ENCODE peak calls at places on chromosome 16, in five cellular contexts. E is sigmoid colon, Q is cardiac muscle cell, X is GM12878, B is BE2C. T is an unnamed sample.

GRCh38 chr16:28161626-28162025 is 50.1 kb downstream of the XPO6 start:
- DNase-seq in Q (peak; percentile 41), X (no peak), B (no peak), E (no peak), T (no peak)

GRCh38 chr16:66923247-66923851 is 2.0 kb downstream of the RRAD start:
- DNase-seq in B (peak; percentile 74), Q (peak; percentile 83), E (peak; percentile 90), X (no peak), T (no peak)

GRCh38 chr16:62256406-62256805 is 220.2 kb upstream of the CDH8 start:
- DNase-seq in B (no peak), E (no peak), Q (no peak), X (no peak), T (no peak)

GRCh38 chr16:2473999-2474876 is 689 bp upstream of the TBC1D24 start:
- DNase-seq in E (no peak), Q (peak; percentile 39), B (peak; percentile 69), X (no peak), T (no peak)

GRCh38 chr16:69747115-69747514 is 7.6 kb downstream of the NOB1 start:
- DNase-seq in B (no peak), Q (no peak), E (no peak), X (no peak), T (no peak)

GRCh38 chr16:10827691-10828341 is 9.2 kb upstream of the TVP23A start:
- DNase-seq in E (peak; percentile 91), B (no peak), X (no peak), Q (peak; percentile 95), T (no peak)

GRCh38 chr16:12124742-12125141 is 148.2 kb downstream of the SNX29 start:
- DNase-seq in Q (no peak), E (no peak), X (no peak), B (no peak), T (no peak)

GRCh38 chr16:69309316-69309715 is 1.8 kb upstream of the VPS4A start:
- DNase-seq in B (no peak), Q (no peak), E (peak; percentile 76), X (no peak), T (no peak)

GRCh38 chr16:75064403-75065148 is 52.0 kb downstream of the LDHD start:
- DNase-seq in B (no peak), X (no peak), Q (no peak), E (no peak), T (no peak)

GRCh38 chr16:10675861-10676260 is 18.9 kb downstream of the TEKT5 start:
- DNase-seq in Q (no peak), B (no peak), E (no peak), X (no peak), T (no peak)

GRCh38 chr16:75053791-75054555 is 55.1 kb downstream of the ZNRF1 start:
- DNase-seq in Q (no peak), X (no peak), B (peak; percentile 85), E (peak; percentile 76), T (peak; percentile 1)

GRCh38 chr16:60419859-60420258 is 1616.4 kb downstream of the CDH8 start:
- DNase-seq in B (no peak), X (no peak), Q (no peak), E (no peak), T (no peak)

GRCh38 chr16:80852261-80852872 is 48.0 kb upstream of the CDYL2 start:
- DNase-seq in B (peak; percentile 6), E (no peak), Q (peak; percentile 27), X (no peak), T (no peak)

GRCh38 chr16:24997665-24998064 is 17.5 kb downstream of the ARHGAP17 start:
- DNase-seq in Q (no peak), B (no peak), X (no peak), E (no peak), T (no peak)

GRCh38 chr16:600781-601180 is 10.9 kb downstream of the RAB40C start:
- DNase-seq in X (no peak), E (no peak), B (no peak), Q (no peak), T (no peak)

GRCh38 chr16:7921360-7921759 is 588.7 kb downstream of the RBFOX1 start:
- DNase-seq in X (no peak), B (no peak), E (no peak), Q (no peak), T (no peak)

GRCh38 chr16:86367291-86368072 is 142.8 kb upstream of the FOXF1 start:
- DNase-seq in E (peak; percentile 77), X (no peak), B (no peak), Q (no peak), T (no peak)

GRCh38 chr16:76535-77272 is 1.3 kb upstream of the MPG start:
- DNase-seq in E (peak; percentile 93), Q (peak; percentile 79), B (no peak), X (no peak), T (no peak)

GRCh38 chr16:8848939-8849391 is 19.8 kb downstream of the CARHSP1 start:
- DNase-seq in E (peak; percentile 63), B (no peak), X (no peak), Q (peak; percentile 49), T (peak; percentile 91)

GRCh38 chr16:22328081-22328725 is 31.0 kb downstream of the POLR3E start:
- DNase-seq in B (no peak), E (no peak), X (no peak), Q (no peak), T (no peak)

GRCh38 chr16:13153696-13154095 is 252.3 kb downstream of the SHISA9 start:
- DNase-seq in B (no peak), X (no peak), E (no peak), Q (no peak), T (no peak)

GRCh38 chr16:68003031-68003430 is 3.7 kb upstream of the DPEP2 start:
- DNase-seq in X (no peak), E (no peak), B (no peak), Q (peak; percentile 18), T (no peak)

DNA sequence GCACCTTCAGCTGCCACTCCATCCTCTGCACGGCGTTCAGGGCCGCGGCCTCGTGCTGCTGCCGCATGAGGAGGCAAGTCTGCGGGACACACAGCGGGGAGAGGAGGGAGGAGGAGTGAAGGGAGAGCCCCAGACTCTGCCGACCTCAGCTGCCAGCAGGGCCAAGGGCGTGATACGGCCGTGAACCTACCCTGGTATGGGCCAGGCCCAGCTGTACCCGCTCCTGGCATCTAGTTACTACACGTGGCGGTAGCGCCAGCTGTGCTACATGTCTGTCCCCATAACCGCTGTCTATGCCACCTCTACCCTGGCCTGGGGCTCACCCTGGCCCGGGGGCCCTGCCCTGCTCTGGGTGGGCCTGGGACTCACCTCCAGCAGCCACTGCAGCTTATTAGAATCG is 51.1 kb downstream of the ZNF778 start:
- DNase-seq in X (no peak), Q (no peak), B (no peak), E (no peak), T (no peak)
- H3K36me3 ChIP-seq in X (peaks cover 18% of the 10 kb centered on the region), Q (peaks cover 21% of the 10 kb centered on the region), B (peaks cover 61% of the 10 kb centered on the region), E (peaks cover 27% of the 10 kb centered on the region), T (peaks cover 59% of the 10 kb centered on the region)

DNA sequence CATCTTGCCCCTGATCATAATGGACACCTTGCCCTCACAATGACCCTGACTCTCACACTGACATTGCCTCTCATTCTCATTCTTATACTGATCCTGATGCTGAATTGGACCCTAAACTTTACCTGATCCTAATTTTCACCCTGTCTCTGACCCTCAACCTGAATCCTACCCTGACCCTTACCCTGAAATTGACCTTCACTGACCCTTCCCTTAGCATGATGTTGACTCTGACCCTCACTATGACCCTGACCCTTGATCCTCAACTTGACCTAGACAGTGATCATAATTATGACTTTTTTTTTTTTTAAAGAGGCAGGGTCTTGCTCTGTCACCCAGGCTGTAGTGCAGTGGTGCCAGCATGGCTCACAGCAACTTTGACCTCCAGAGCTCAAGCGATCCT is 3.4 kb downstream of the AHSP start:
- DNase-seq in E (no peak), B (no peak), Q (no peak), X (no peak), T (no peak)
- H3K4me1 ChIP-seq in E (peaks cover 17% of the 10 kb centered on the region), B (no peaks in the 10 kb centered on the region), Q (no peaks in the 10 kb centered on the region), X (no peaks in the 10 kb centered on the region), T (no peaks in the 10 kb centered on the region)

DNA sequence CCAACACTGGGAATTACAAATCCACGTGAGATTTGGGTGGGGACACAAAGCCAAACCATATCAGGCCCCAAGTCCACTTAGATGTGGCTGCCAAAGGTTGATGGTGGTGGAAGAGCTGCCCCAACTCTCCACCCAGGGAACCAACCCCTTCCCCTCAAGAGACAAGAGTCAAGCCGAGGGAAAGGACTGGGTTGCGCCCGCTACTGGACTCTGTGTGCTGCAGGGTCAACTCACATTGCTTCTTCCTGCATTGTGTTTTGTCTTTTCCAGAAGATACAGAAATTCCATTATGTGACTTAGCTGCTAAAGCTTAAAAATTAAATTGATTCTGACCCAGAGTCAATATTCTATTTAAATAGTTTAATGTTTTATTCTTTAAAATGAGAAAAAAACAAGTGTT is 58.5 kb downstream of the ADAMTS18 start:
- DNase-seq in B (no peak), E (no peak), Q (no peak), X (no peak), T (no peak)
- TF ChIP-seq CTCF in B (no peak), E (no peak), Q (no peak), X (peak; percentile 24), T (peak; percentile 3)

GRCh38 chr16:3751878-3752277 is 34.6 kb upstream of the TRAP1 start:
- DNase-seq in X (no peak), E (no peak), B (no peak), Q (no peak), T (no peak)
- H3K36me3 ChIP-seq in X (peaks cover 3% of the 10 kb centered on the region), E (peaks cover 2% of the 10 kb centered on the region), B (peaks cover 53% of the 10 kb centered on the region), Q (peaks cover 41% of the 10 kb centered on the region), T (peaks cover 62% of the 10 kb centered on the region)